ENCODE peak calls at places on chromosomes 11 and 22, in seven cellular contexts. E is left ventricle myocardium inferior, O is tibial artery, K is vagina, R is heart left ventricle, X is ascending aorta, P is uterus. Y is an unnamed sample.
A peak's percentile ranks its signal among the peaks of the same experiment; 100 is the strongest.

GRCh38 chr11:14908214-14908880 is 16.3 kb upstream of the CYP2R1 start:
- DNase-seq in E (no peak), O (no peak), K (no peak), R (no peak), X (no peak), P (no peak), Y (peak; percentile 43)

GRCh38 chr11:22792497-22792896 is 37.1 kb downstream of the SVIP start:
- DNase-seq in E (no peak), O (no peak), K (no peak), R (no peak), X (no peak), P (no peak), Y (no peak)

GRCh38 chr11:114678125-114679036 is at the start of gene NXPE2:
- DNase-seq in E (no peak), O (no peak), K (no peak), R (no peak), X (no peak), P (no peak), Y (no peak)

GRCh38 chr11:66685276-66686099 is 7.8 kb upstream of the RBM4B start:
- DNase-seq in E (no peak), O (peak; percentile 43), K (no peak), R (no peak), X (no peak), P (no peak), Y (no peak)

GRCh38 chr22:47757741-47758140 is 995.3 kb downstream of the TBC1D22A start:
- DNase-seq in E (no peak), O (no peak), K (no peak), R (no peak), X (no peak), P (no peak), Y (no peak)

GRCh38 chr11:129846508-129847335 is 31.1 kb downstream of the TMEM45B start:
- DNase-seq in E (no peak), O (no peak), K (no peak), R (no peak), X (no peak), P (no peak), Y (peak; percentile 44)

GRCh38 chr22:37267128-37267587 is 15.2 kb upstream of the CYTH4 start:
- DNase-seq in E (peak; percentile 42), O (no peak), K (no peak), R (peak; percentile 81), X (no peak), P (no peak), Y (no peak)

GRCh38 chr11:121670792-121671275 is 218.1 kb upstream of the SORL1-AS1 start:
- DNase-seq in E (no peak), O (no peak), K (no peak), R (no peak), X (no peak), P (no peak), Y (no peak)

GRCh38 chr22:23553438-23553837 is 26.7 kb downstream of the IGLL1 start:
- DNase-seq in E (no peak), O (peak; percentile 20), K (no peak), R (no peak), X (no peak), P (no peak), Y (no peak)

GRCh38 chr11:108654994-108655631 is 9.8 kb upstream of the DDX10 start:
- DNase-seq in E (no peak), O (no peak), K (no peak), R (no peak), X (no peak), P (peak; percentile 29), Y (peak; percentile 14)

GRCh38 chr11:116033931-116034553 is 529.8 kb upstream of the CADM1 start:
- DNase-seq in E (no peak), O (no peak), K (no peak), R (no peak), X (no peak), P (no peak), Y (no peak)

GRCh38 chr11:117809236-117810055 is 12.4 kb upstream of the DSCAML1 start:
- DNase-seq in E (peak; percentile 80), O (no peak), K (no peak), R (peak; percentile 86), X (no peak), P (peak; percentile 75), Y (no peak)

GRCh38 chr22:37122598-37123180 is 13.2 kb upstream of the TMPRSS6 start:
- DNase-seq in E (no peak), O (no peak), K (no peak), R (no peak), X (no peak), P (no peak), Y (no peak)

GRCh38 chr22:19055801-19056200 is 66.4 kb downstream of the DGCR2 start:
- DNase-seq in E (no peak), O (peak; percentile 56), K (no peak), R (peak; percentile 14), X (no peak), P (peak; percentile 7), Y (no peak)

GRCh38 chr11:8649361-8649760 is 33.1 kb downstream of the TRIM66 start:
- DNase-seq in E (no peak), O (no peak), K (no peak), R (no peak), X (no peak), P (no peak), Y (no peak)

GRCh38 chr11:14687943-14688627 is 44.5 kb downstream of the PDE3B start:
- DNase-seq in E (no peak), O (no peak), K (no peak), R (no peak), X (no peak), P (no peak), Y (no peak)

GRCh38 chr11:20443596-20443995 is 56.1 kb downstream of the PRMT3 start:
- DNase-seq in E (no peak), O (no peak), K (no peak), R (no peak), X (no peak), P (no peak), Y (peak; percentile 8)

GRCh38 chr11:120432056-120433018 is 79.2 kb upstream of the GRIK4 start:
- DNase-seq in E (no peak), O (no peak), K (no peak), R (no peak), X (peak; percentile 12), P (no peak), Y (no peak)
- H3K4me3 ChIP-seq in E (no peak overlapping the region), O (peak overlapping the region; percentile 21), K (no peak overlapping the region), R (no peak overlapping the region), X (peak overlapping the region; percentile 2), P (no peak overlapping the region), Y (no peak overlapping the region)

GRCh38 chr11:125513705-125514265 is 17.7 kb upstream of the FEZ1 start:
- DNase-seq in E (no peak), O (no peak), K (no peak), R (no peak), X (no peak), P (no peak), Y (no peak)

GRCh38 chr11:125512106-125512505 is 16.0 kb upstream of the FEZ1 start:
- DNase-seq in E (no peak), O (no peak), K (no peak), R (no peak), X (no peak), P (no peak), Y (no peak)

GRCh38 chr11:125515102-125515439 is 19.0 kb upstream of the FEZ1 start:
- DNase-seq in E (no peak), O (no peak), K (no peak), R (no peak), X (no peak), P (no peak), Y (no peak)

GRCh38 chr11:125516266-125516665 is 20.2 kb upstream of the FEZ1 start:
- DNase-seq in E (no peak), O (no peak), K (no peak), R (no peak), X (no peak), P (no peak), Y (no peak)

GRCh38 chr11:125514336-125515101 is 18.5 kb upstream of the FEZ1 start:
- DNase-seq in E (no peak), O (no peak), K (no peak), R (no peak), X (no peak), P (no peak), Y (peak; percentile 92)
- H3K4me3 ChIP-seq in E (no peak overlapping the region), O (no peak overlapping the region), K (no peak overlapping the region), R (no peak overlapping the region), X (no peak overlapping the region), P (no peak overlapping the region), Y (no peak overlapping the region)

GRCh38 chr11:11992257-11992690 is 16.2 kb downstream of the DKK3 start:
- DNase-seq in E (no peak), O (no peak), K (no peak), R (no peak), X (no peak), P (no peak), Y (no peak)

GRCh38 chr11:11992813-11993212 is 15.6 kb downstream of the DKK3 start:
- DNase-seq in E (no peak), O (no peak), K (no peak), R (no peak), X (no peak), P (no peak), Y (no peak)

GRCh38 chr11:11995601-11996000 is 12.8 kb downstream of the DKK3 start:
- DNase-seq in E (no peak), O (no peak), K (no peak), R (no peak), X (no peak), P (no peak), Y (peak; percentile 51)

GRCh38 chr11:11996321-11997174 is 11.9 kb downstream of the DKK3 start:
- DNase-seq in E (no peak), O (no peak), K (no peak), R (no peak), X (no peak), P (no peak), Y (no peak)

GRCh38 chr11:11993814-11994213 is 14.6 kb downstream of the DKK3 start:
- DNase-seq in E (peak; percentile 56), O (no peak), K (no peak), R (no peak), X (no peak), P (no peak), Y (no peak)
- H3K4me3 ChIP-seq in E (no peak overlapping the region), O (no peak overlapping the region), K (no peak overlapping the region), R (no peak overlapping the region), X (no peak overlapping the region), P (no peak overlapping the region), Y (no peak overlapping the region)

GRCh38 chr11:119066481-119066880 is 1.1 kb upstream of the VPS11 start:
- DNase-seq in E (no peak), O (no peak), K (no peak), R (no peak), X (no peak), P (no peak), Y (no peak)
- H3K4me3 ChIP-seq in E (peak overlapping the region; percentile 94), O (peak overlapping the region; percentile 81), K (peak overlapping the region; percentile 86), R (peak overlapping the region; percentile 95), X (peak overlapping the region; percentile 97), P (no peak overlapping the region), Y (peak overlapping the region; percentile 79)

GRCh38 chr22:31474743-31475142 is 14.9 kb downstream of the EIF4ENIF1 start:
- DNase-seq in E (no peak), O (no peak), K (no peak), R (no peak), X (no peak), P (no peak), Y (no peak)

GRCh38 chr22:31477329-31477728 is 12.3 kb downstream of the EIF4ENIF1 start:
- DNase-seq in E (no peak), O (no peak), K (no peak), R (no peak), X (no peak), P (no peak), Y (no peak)

GRCh38 chr22:31481129-31481528 is 8.5 kb downstream of the EIF4ENIF1 start:
- DNase-seq in E (no peak), O (no peak), K (no peak), R (no peak), X (no peak), P (no peak), Y (no peak)

GRCh38 chr22:31475778-31476177 is 13.9 kb downstream of the EIF4ENIF1 start:
- DNase-seq in E (no peak), O (no peak), K (no peak), R (no peak), X (no peak), P (no peak), Y (no peak)
- H3K4me3 ChIP-seq in E (no peak overlapping the region), O (no peak overlapping the region), K (no peak overlapping the region), R (no peak overlapping the region), X (no peak overlapping the region), P (no peak overlapping the region), Y (no peak overlapping the region)